ENCODE peak calls at places on chromosomes 13 and 19, in six cellular contexts. A, Y, X, R, W and G are unnamed samples.

GRCh38 chr19:4058696-4059492 is 7.8 kb downstream of the ZBTB7A start:
- DNase-seq in W (no peak), A (peak), X (no peak), Y (no peak), R (no peak), G (no peak)

GRCh38 chr13:51311271-51311670 is 28.2 kb upstream of the SERPINE3 start:
- DNase-seq in X (no peak), A (no peak), Y (no peak), R (no peak), W (no peak), G (no peak)

GRCh38 chr19:4089400-4089908 is 22.8 kb upstream of the ZBTB7A start:
- DNase-seq in W (peak), X (no peak), Y (no peak), R (no peak), A (no peak), G (peak)

GRCh38 chr13:33349314-33349995 is 63.9 kb upstream of the STARD13 start:
- DNase-seq in W (no peak), Y (no peak), R (no peak), X (no peak), A (no peak), G (no peak)

GRCh38 chr19:41706741-41707501 is 1.5 kb upstream of the CEACAM5 start:
- DNase-seq in Y (peak), W (peak), X (peak), R (peak), A (peak), G (peak)

GRCh38 chr19:45768644-45769053 is 403 bp downstream of the SIX5 start:
- DNase-seq in X (no peak), A (peak), R (no peak), Y (no peak), W (no peak), G (no peak)

GRCh38 chr19:17246681-17247425 is 1.1 kb upstream of the NR2F6 start:
- DNase-seq in X (no peak), W (no peak), Y (peak), R (no peak), A (no peak), G (no peak)

GRCh38 chr13:41700790-41701310 is 243.5 kb downstream of the RGCC start:
- DNase-seq in R (no peak), A (no peak), X (no peak), W (no peak), Y (no peak), G (no peak)

GRCh38 chr13:29621401-29621800 is 25.9 kb upstream of the SLC7A1 start:
- DNase-seq in A (no peak), Y (no peak), R (no peak), X (no peak), W (no peak), G (no peak)

GRCh38 chr13:20869540-20869939 is 33.0 kb downstream of the XPO4 start:
- DNase-seq in W (no peak), X (no peak), R (no peak), Y (no peak), A (no peak), G (no peak)

GRCh38 chr13:29435125-29435911 is 160.2 kb downstream of the SLC7A1 start:
- DNase-seq in Y (no peak), W (no peak), A (no peak), R (no peak), X (no peak), G (no peak)

GRCh38 chr13:33274264-33274663 is 11.3 kb downstream of the STARD13 start:
- DNase-seq in Y (no peak), X (no peak), A (no peak), W (no peak), R (no peak), G (no peak)

GRCh38 chr13:42760949-42761348 is 20.4 kb upstream of the FAM216B start:
- DNase-seq in A (no peak), Y (no peak), X (no peak), W (no peak), R (no peak), G (no peak)

GRCh38 chr13:38223093-38223492 is 126.6 kb upstream of the UFM1 start:
- DNase-seq in W (no peak), R (peak), A (no peak), Y (peak), X (no peak), G (no peak)

GRCh38 chr13:45040173-45040572 is 50.8 kb downstream of the GPALPP1 start:
- DNase-seq in X (no peak), Y (no peak), R (no peak), A (no peak), W (no peak), G (no peak)

GRCh38 chr13:103288114-103288513 is 221.9 kb upstream of the SLC10A2 start:
- DNase-seq in R (no peak), X (no peak), Y (no peak), A (no peak), W (no peak), G (no peak)

GRCh38 chr13:41154042-41154441 is 21.4 kb upstream of the KBTBD6 start:
- DNase-seq in Y (no peak), W (no peak), X (no peak), R (no peak), A (no peak), G (no peak)

GRCh38 chr19:18845961-18846360 is 14.2 kb downstream of the UPF1 start:
- DNase-seq in A (no peak), X (no peak), Y (no peak), R (no peak), W (no peak), G (no peak)

GRCh38 chr13:77184455-77184854 is 142.4 kb downstream of the MYCBP2 start:
- DNase-seq in R (no peak), Y (no peak), W (peak), A (no peak), X (peak), G (peak)

GRCh38 chr13:24253520-24254150 is 55.7 kb upstream of the C1QTNF9 start:
- DNase-seq in R (no peak), W (no peak), Y (no peak), A (no peak), X (no peak), G (no peak)

GRCh38 chr13:92187378-92187989 is 789.1 kb downstream of the GPC5 start:
- DNase-seq in X (no peak), Y (peak), R (no peak), A (peak), W (peak), G (no peak)

GRCh38 chr13:113187263-113187669 is 21.2 kb downstream of the PCID2 start:
- DNase-seq in W (no peak), Y (peak), R (no peak), X (no peak), A (peak), G (no peak)

GRCh38 chr19:33785795-33786194 is 10.9 kb upstream of the KCTD15 start:
- DNase-seq in W (no peak), X (no peak), R (no peak), Y (no peak), A (no peak), G (no peak)

GRCh38 chr13:91017031-91017668 is 330.3 kb upstream of the MIR17HG start:
- DNase-seq in A (peak), X (peak), R (peak), W (peak), Y (no peak), G (peak)

GRCh38 chr13:94351292-94352000 is 128.0 kb downstream of the DCT start:
- DNase-seq in W (no peak), A (no peak), X (no peak), R (no peak), Y (no peak), G (no peak)

GRCh38 chr13:35475131-35475959 is 1.1 kb downstream of the MAB21L1 start:
- DNase-seq in X (no peak), W (no peak), Y (no peak), R (no peak), A (no peak), G (no peak)

GRCh38 chr19:18939922-18940775 is 868 bp downstream of the HOMER3 start:
- DNase-seq in X (no peak), Y (no peak), W (no peak), R (peak), A (no peak), G (no peak)

GRCh38 chr13:39106216-39106995 is 68.2 kb downstream of the NHLRC3 start:
- DNase-seq in Y (peak), A (no peak), W (no peak), X (no peak), R (no peak), G (no peak)

GRCh38 chr13:74306496-74306895 is 172.3 kb upstream of the KLF12 start:
- DNase-seq in X (no peak), A (no peak), R (no peak), Y (no peak), W (no peak), G (no peak)

GRCh38 chr19:32691952-32692726 is 518 bp downstream of the NUDT19 start:
- DNase-seq in R (no peak), W (peak), A (peak), Y (no peak), X (no peak), G (peak)

GRCh38 chr19:13022859-13023636 is 27.8 kb downstream of the NFIX start:
- DNase-seq in X (no peak), R (no peak), W (no peak), Y (peak), A (peak), G (no peak)

GRCh38 chr13:40464349-40464748 is 202.1 kb downstream of the FOXO1 start:
- DNase-seq in R (no peak), A (no peak), W (no peak), Y (no peak), X (no peak), G (no peak)

GRCh38 chr19:16112778-16113177 is 1.1 kb downstream of the RAB8A start:
- DNase-seq in Y (no peak), A (peak), X (no peak), R (no peak), W (no peak), G (no peak)

GRCh38 chr19:16115309-16116039 is 3.8 kb downstream of the RAB8A start:
- DNase-seq in X (no peak), R (no peak), Y (no peak), A (no peak), W (no peak), G (no peak)

GRCh38 chr19:16111160-16111908 is at the start of gene RAB8A:
- DNase-seq in R (peak), Y (peak), W (peak), X (peak), A (peak), G (peak)

GRCh38 chr19:16113727-16114126 is 2.0 kb downstream of the RAB8A start:
- DNase-seq in W (no peak), Y (no peak), X (no peak), A (no peak), R (no peak), G (no peak)

GRCh38 chr19:16111909-16112752 is 442 bp downstream of the RAB8A start:
- DNase-seq in Y (no peak), W (no peak), X (no peak), R (no peak), A (no peak), G (no peak)
- TF ChIP-seq POLR2A in Y (peak), W (peak), X (peak), R (no peak), A (peak), G (peak)

DNA sequence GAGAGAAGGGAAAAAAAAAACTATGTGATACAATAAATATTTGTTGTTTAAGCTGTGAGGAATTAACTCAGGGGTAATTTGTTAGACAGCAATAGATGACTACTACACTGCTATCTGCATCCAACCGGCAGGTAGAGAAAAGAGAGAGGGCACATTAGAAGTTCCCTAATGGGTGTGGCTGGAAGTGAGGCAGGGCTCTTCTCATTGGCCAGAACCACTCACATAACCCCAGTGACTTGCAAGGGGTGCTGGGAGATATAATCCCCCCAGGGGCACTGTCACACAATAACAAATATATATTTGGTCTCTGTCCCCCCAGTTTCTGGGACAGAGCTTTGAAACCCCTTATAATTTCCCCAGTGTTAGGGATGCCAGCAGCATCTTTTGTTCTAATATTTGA is 24.3 kb downstream of the FGF21 start:
- DNase-seq in Y (no peak), A (peak), X (no peak), R (no peak), W (no peak), G (no peak)
- TF ChIP-seq TAF1 in Y (no peak), A (no peak), X (no peak), R (no peak), W (no peak), G (no peak)

DNA sequence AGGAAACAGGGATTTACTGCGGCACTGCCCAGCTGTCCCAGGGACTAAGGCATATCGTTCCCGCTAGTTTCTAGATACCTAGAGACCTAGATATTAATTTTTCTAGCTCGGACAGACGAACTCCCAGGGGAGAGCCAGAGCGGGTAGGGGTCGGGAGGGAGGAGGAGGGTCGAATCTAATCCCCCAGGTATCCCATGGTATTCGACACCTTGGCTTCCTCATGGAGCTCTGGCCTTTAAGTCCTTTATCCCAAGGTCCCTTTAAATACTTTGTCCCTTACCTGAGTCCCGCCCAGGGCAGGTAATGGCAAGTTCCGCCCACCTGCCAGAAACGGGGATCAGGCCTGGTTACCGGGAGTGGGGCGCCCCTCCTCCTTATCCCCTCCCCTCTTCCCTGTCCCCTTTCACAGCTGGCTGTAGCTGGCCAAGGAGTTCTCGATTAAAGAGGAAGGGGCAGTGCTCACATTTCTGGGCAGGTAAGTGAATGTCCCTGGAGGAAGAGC is at the start of gene PRRG2:
- DNase-seq in X (no peak), R (no peak), A (peak), W (no peak), Y (no peak), G (no peak)
- TF ChIP-seq POLR2AphosphoS5 in X (no peak), R (no peak), A (no peak), W (no peak), Y (no peak), G (no peak)

GRCh38 chr19:10403137-10404021 is at the start of gene CDC37:
- DNase-seq in W (peak), R (peak), X (peak), Y (peak), A (peak), G (peak)
- TF ChIP-seq POLR2A in W (peak), R (peak), X (peak), Y (peak), A (peak), G (peak)

GRCh38 chr19:49689133-49690072 is at the start of gene ADM5:
- DNase-seq in X (no peak), A (no peak), W (no peak), R (no peak), Y (no peak), G (peak)

GRCh38 chr19:49688531-49689132 is 762 bp upstream of the ADM5 start:
- DNase-seq in A (no peak), W (no peak), R (no peak), Y (no peak), X (no peak), G (no peak)

GRCh38 chr19:49687150-49687549 is 2.2 kb upstream of the ADM5 start:
- DNase-seq in R (no peak), Y (no peak), W (no peak), X (no peak), A (no peak), G (no peak)

GRCh38 chr19:49686503-49687088 is 2.8 kb upstream of the ADM5 start:
- DNase-seq in R (no peak), Y (no peak), W (no peak), A (no peak), X (no peak), G (no peak)

DNA sequence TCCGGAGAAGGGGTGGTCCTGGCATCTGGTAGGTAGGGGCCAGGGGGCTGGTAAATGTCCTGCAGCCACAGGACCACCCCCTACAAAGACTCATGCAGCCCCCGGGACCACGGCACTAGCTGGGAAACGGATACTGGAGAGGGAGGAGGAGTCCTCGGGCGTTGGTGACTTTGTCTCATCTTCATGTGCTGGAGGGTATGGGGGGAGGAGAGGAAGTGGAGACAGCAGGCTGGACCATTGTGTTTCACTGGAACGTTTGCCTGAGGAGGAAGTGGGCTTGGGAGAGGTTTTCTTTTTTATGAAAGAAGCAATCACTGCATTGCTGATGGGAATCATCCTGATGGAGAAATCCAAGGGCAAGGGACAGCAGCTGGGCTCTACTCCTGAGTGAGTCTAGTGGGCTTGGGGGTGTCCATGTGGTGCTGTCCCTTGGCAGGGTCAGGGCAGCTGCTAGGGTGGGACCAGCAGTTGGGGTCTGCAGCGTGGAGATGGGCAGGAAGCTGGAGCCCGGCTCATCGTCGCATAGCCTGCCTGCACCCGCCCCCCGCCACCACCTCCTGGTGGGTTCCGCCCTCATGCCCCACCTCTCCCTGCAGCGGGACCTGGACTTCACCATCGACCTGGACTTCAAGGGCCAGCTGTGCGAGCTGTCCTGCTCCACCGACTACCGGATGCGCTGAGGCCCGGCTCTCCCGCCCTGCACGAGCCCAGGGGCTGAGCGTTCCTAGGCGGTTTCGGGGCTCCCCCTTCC is 1.7 kb upstream of the ADM5 start:
- DNase-seq in W (no peak), R (no peak), Y (no peak), A (no peak), X (no peak), G (no peak)
- TF ChIP-seq TAF1 in W (no peak), R (no peak), Y (no peak), A (no peak), X (no peak), G (no peak)

DNA sequence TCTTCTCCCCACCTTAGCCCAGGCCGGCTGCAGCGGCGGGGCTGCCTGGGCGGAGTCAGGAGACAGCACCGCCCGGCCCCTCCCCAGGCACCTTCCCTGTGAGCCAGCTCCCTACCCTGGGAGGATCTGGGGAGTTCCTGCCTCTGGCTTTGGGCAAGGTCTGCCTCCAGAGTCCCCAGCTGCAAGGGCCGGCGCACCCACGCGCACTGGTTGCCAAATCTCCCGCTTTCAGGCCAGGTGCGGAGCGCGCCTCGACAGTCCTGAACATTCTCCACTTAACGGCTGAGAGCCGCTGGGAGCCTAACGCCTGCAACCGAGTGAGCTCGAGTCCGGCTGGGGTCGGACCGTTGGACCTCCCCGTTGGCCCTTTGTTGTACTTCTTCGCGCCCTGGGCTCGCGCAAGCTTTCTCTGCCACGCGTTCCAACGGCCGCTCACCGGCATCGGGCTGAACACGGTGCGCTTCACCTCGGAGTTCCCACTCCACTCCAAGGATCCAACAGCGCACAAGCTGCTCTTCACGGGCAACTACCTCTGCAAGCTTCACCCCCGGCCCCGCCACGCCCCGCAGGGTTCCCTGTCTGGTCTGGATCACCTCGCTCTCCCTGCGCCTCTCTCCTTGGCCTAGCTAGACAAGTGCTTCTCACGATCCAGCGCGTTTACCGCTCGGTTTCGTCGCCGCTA is 21.7 kb upstream of the ZNF30 start:
- DNase-seq in W (no peak), X (no peak), A (no peak), Y (no peak), R (no peak), G (no peak)
- TF ChIP-seq POLR2AphosphoS5 in W (no peak), X (no peak), A (no peak), Y (no peak), R (no peak), G (no peak)

DNA sequence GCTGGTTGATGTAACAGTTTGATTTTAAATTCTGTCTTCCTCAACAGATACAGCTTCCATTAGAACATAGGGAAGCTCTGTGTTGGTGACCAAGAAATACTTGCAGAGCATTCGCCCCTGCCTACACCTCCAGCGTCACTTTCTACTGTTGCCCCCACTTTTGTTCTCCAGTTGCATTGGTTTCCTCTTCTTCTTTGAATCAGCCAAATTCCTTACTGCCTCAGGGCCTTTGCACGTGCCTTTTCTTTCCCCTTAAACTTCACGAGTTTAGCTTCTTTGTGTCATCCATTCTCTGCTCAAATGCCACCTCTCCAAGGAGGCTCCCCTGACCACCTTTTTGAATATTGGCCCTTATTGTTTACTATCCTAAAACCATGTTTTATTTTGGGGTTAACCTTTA is 5.7 kb downstream of the KLK5 start:
- DNase-seq in R (no peak), X (no peak), W (no peak), Y (no peak), A (no peak), G (no peak)
- TF ChIP-seq POLR2A in R (no peak), X (no peak), W (no peak), Y (no peak), A (no peak), G (no peak)

GRCh38 chr13:43983373-43983772 is 103.7 kb downstream of the LACC1 start:
- DNase-seq in Y (no peak), R (no peak), W (no peak), X (no peak), A (no peak), G (no peak)
- TF ChIP-seq TAF1 in Y (no peak), R (no peak), W (no peak), X (no peak), A (no peak), G (no peak)